ENCODE peak calls at places on chromosomes 2 and 18, in four cellular contexts. P is coronary artery, A is right lobe of liver, X is endothelial cell of umbilical vein. V is an unnamed sample.

GRCh38 chr18:45133246-45133645 is 452.6 kb downstream of the SETBP1 start:
- DNase-seq in P (no peak), X (no peak), A (no peak), V (no peak)

GRCh38 chr18:12366794-12367193 is 10.2 kb downstream of the AFG3L2 start:
- DNase-seq in P (no peak), A (no peak), X (no peak), V (no peak)

GRCh38 chr18:66558773-66559172 is 45.1 kb downstream of the CDH19 start:
- DNase-seq in X (no peak), A (no peak), P (no peak), V (peak)

GRCh38 chr18:59049726-59050660 is 89.7 kb upstream of the SEC11C start:
- DNase-seq in X (no peak), A (no peak), P (peak), V (no peak)

GRCh38 chr2:52311862-52312261 is 1279.9 kb upstream of the NRXN1 start:
- DNase-seq in X (no peak), P (no peak), A (no peak), V (no peak)

GRCh38 chr18:45637546-45638327 is 22.5 kb downstream of the SLC14A2 start:
- DNase-seq in X (no peak), P (no peak), A (no peak), V (no peak)

GRCh38 chr2:170180031-170180566 is 2.2 kb downstream of the MYO3B start:
- DNase-seq in A (no peak), P (no peak), X (no peak), V (no peak)

GRCh38 chr2:204264746-204265145 is 280.5 kb upstream of the PARD3B start:
- DNase-seq in A (no peak), P (no peak), X (no peak), V (no peak)

GRCh38 chr2:113077921-113078320 is 10.2 kb downstream of the IL1F10 start:
- DNase-seq in A (no peak), X (no peak), P (no peak), V (peak)

GRCh38 chr18:46518438-46518837 is 138.6 kb downstream of the LOXHD1 start:
- DNase-seq in A (no peak), P (no peak), X (no peak), V (peak)

GRCh38 chr2:172446524-172447063 is 19.2 kb downstream of the ITGA6 start:
- DNase-seq in A (no peak), P (no peak), X (peak), V (no peak)

GRCh38 chr2:5969301-5969700 is 277.1 kb downstream of the SOX11 start:
- DNase-seq in P (no peak), A (no peak), X (no peak), V (no peak)

GRCh38 chr2:33437297-33437696 is 39.2 kb upstream of the RASGRP3 start:
- DNase-seq in A (no peak), X (peak), P (no peak), V (no peak)

GRCh38 chr2:160510617-160511016 is 17.0 kb upstream of the RBMS1 start:
- DNase-seq in P (no peak), A (no peak), X (no peak), V (no peak)

GRCh38 chr2:135935914-135936313 is 49.5 kb downstream of the DARS1 start:
- DNase-seq in X (no peak), P (no peak), A (no peak), V (no peak)

GRCh38 chr2:169528271-169528701 is 18.8 kb downstream of the KLHL41 start:
- DNase-seq in X (peak), P (no peak), A (no peak), V (peak)

GRCh38 chr2:164739966-164740365 is 101.7 kb downstream of the COBLL1 start:
- DNase-seq in A (no peak), X (peak), P (no peak), V (peak)

GRCh38 chr2:15814946-15815345 is 125.4 kb upstream of the MYCN start:
- DNase-seq in X (no peak), A (no peak), P (no peak), V (no peak)

GRCh38 chr2:149388120-149388816 is 57.9 kb downstream of the LYPD6 start:
- DNase-seq in X (no peak), P (no peak), A (no peak), V (peak)

GRCh38 chr2:12918841-12919445 is 202.2 kb downstream of the TRIB2 start:
- DNase-seq in P (peak), X (no peak), A (no peak), V (no peak)

GRCh38 chr2:48129256-48129950 is 223.1 kb upstream of the FBXO11 start:
- DNase-seq in X (no peak), A (no peak), P (no peak), V (no peak)

GRCh38 chr2:135701442-135701841 is 40.2 kb upstream of the UBXN4 start:
- DNase-seq in A (no peak), P (no peak), X (no peak), V (peak)

GRCh38 chr2:55010149-55010591 is 40.1 kb downstream of the RTN4 start:
- DNase-seq in A (peak), X (no peak), P (no peak), V (peak)

GRCh38 chr2:10378189-10378588 is 69.9 kb downstream of the ODC1 start:
- DNase-seq in X (no peak), A (no peak), P (no peak), V (no peak)

GRCh38 chr2:70190413-70191243 is at the start of gene C2orf42:
- DNase-seq in A (peak), X (peak), P (peak), V (peak)
- TF ChIP-seq CTCF in A (no peak), X (no peak), P (no peak), V (no peak)

DNA sequence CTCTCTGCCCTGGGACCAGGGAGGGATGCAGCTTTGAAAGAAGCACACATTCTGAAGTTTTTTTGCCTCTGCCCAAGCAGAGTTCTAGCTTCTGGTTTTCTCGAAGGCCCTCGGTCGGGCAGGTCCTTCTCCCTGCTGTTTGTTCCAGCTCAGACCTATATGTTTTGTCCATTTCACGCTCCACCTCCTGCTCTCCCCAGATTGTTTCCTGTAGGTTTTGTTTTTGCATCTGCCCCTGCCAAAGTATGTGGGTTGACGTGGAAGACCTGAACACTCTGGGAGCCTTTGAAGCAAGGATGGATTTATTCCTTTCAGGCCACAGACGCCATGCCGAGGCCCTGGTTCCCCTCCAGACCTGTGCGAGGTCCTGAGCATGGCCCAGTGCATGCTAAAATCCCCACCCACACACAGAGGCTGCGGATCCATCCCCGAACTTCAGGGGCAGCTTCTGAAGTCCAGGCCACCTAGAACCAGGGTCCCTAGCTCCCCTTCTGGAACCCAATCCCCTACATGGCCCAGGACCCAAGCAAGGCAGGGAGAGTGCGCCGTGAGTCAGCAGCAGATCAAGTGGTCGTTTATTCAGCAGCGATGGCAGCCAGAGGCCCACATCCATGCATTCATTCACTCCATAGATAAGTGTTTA is 205.4 kb downstream of the KLHL29 start:
- DNase-seq in X (peak), P (no peak), A (no peak), V (no peak)
- H3K27ac ChIP-seq in X (no peak), P (no peak), A (no peak), V (peak)

DNA sequence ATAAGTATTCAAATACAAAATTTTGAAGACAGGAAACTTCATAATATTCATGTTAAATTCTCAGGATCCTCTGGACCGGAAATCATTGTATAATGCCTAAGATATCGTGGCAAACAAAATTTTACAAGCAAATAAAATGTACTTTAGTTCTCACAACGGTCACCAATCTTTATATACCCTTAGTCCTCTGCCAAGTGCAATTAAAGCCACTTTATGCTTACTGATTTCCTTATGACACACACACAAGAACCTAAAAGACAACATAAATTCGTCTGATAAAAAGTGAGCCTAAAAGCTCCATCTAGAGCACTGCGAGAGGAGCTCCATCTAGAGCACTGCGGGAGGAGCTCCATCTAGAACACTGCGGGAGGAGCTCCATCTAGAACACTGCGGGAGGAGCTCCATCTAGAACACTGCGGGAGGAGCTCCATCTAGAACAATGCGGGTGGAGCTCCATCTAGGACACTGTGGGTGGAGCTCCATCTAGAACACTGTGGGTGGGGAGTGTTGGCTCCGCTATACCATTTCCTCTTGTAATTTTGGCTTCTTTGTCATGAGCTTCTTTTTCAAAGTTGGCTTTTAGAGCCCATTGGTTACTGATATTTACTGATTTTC is 15.9 kb downstream of the ATP8B1 start:
- DNase-seq in A (no peak), P (no peak), X (peak), V (no peak)
- TF ChIP-seq CTCF in A (no peak), P (no peak), X (no peak), V (no peak)

DNA sequence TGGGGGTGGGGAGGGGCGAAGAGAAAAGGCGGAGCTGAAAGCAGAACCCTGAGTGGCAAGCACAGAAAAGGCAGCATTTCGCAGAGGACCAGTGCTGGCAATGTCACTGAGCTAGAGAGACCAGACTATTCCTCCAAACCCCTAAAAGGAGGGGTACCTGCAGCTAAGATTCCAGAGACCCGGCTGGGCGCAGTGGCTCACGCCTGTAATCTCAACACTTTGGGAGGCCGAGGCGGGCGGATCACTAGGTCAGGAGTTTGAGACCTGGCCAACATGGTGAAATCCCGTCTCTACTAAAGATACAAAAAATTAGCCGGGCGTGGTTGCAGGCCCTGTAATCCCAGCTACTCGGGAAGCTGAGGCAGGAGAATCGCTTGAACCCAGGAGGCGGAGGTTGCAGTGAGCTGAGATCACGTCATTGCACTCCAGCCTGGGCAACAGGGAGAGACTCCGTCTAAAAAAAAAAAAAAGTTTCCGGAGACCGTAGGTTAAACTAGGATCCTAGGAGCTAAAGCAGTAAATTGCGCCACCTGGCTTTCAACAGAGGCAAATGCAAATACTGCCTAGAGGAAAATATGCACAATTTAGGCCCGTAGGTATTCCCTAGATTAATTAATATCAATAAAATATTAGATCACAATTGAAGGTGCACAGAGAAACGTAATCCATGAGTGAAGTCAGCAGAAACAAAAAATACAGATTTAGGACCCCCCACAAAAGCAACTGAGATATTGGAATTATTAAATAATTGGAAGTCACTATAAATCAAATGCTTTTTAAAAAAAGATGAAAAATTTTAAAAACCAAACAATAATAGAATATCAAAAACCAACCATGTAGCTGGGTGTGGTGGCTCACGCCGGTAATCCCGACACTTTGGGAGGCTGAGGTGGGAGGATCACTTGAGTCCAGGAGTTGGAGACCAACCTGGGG is 4.9 kb downstream of the UCN start:
- DNase-seq in P (no peak), X (peak), A (no peak), V (peak)
- H3K27ac ChIP-seq in P (no peak), X (no peak), A (peak), V (peak)

GRCh38 chr2:43086451-43087221 is 139.8 kb downstream of the ZFP36L2 start:
- DNase-seq in P (peak), X (peak), A (no peak), V (peak)
- TF ChIP-seq CTCF in P (no peak), X (no peak), A (no peak), V (no peak)

GRCh38 chr2:223835701-223836532 is 1.5 kb downstream of the AP1S3 start:
- DNase-seq in X (no peak), A (no peak), P (no peak), V (peak)
- H3K27ac ChIP-seq in X (no peak), A (no peak), P (no peak), V (peak)

GRCh38 chr18:75859533-75859932 is 432.0 kb upstream of the SMIM21 start:
- DNase-seq in P (no peak), X (no peak), A (no peak), V (no peak)

GRCh38 chr18:75858754-75859153 is 431.3 kb upstream of the SMIM21 start:
- DNase-seq in P (no peak), X (no peak), A (no peak), V (no peak)

GRCh38 chr18:75857558-75857957 is 430.1 kb upstream of the SMIM21 start:
- DNase-seq in P (no peak), X (no peak), A (no peak), V (no peak)

GRCh38 chr18:75854808-75855207 is 427.3 kb upstream of the SMIM21 start:
- DNase-seq in P (no peak), A (no peak), X (no peak), V (no peak)

GRCh38 chr18:75854174-75854573 is 426.7 kb upstream of the SMIM21 start:
- DNase-seq in X (no peak), A (no peak), P (no peak), V (no peak)
- TF ChIP-seq CTCF in X (no peak), A (peak), P (no peak), V (peak)

DNA sequence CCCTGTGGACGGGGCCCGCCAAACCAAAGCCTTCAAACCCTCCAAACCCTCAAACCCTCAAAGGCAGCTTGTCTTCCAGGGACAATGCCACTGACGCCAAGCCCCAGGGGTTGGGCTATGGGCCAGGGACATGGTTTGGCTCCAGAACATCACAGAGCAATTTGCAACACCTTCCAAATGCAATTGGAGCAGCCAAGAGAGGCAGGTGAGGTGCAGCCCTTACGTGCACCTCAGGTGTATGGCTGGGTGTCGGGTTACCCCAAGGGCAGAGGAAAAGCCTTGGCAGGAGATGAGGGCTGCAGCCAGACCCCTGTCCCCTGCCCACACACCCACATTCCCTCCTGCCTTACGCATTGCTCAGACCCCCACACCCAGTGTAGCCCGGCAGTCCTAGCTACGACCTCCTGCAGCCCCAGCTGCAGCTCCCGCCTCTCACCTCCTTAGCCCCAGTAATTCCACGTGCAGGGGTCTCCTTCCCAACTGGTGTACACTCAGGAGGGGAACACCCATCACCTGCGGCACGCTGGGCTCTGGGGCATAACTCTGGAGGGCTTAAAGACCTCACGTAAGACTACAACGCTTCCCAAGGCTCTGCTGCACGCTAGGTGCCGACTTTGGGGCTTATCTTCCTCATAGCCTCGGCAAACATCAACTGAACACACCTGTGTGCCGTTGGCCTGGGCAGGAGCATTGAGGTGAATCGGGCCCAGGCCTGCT is 88.7 kb downstream of the TFCP2L1 start:
- DNase-seq in X (no peak), P (no peak), A (peak), V (no peak)
- H3K27ac ChIP-seq in X (no peak), P (peak), A (no peak), V (peak)

GRCh38 chr2:202072226-202072625 is 829 bp upstream of the KIAA2012 start:
- DNase-seq in X (no peak), P (no peak), A (no peak), V (no peak)
- TF ChIP-seq CTCF in X (no peak), P (no peak), A (peak), V (no peak)

V was measured in RWPE1.